ENCODE peak calls at places on chromosome 1, in nine cellular contexts. M, V, R, D, O, Q, F, G and I are unnamed samples. For H3K9me3, the result is how much of the 10 kb centered on the place peaks cover.

GRCh38 chr1:9731051-9731537 is 79.6 kb downstream of the PIK3CD start:
- DNase-seq in M (no peak), V (no peak), R (no peak), D (no peak), O (peak), Q (no peak), F (peak), G (no peak), I (no peak)

GRCh38 chr1:56967900-56968832 is 2.4 kb upstream of the C8B start:
- DNase-seq in M (peak), V (no peak), R (no peak), D (peak), O (peak), Q (no peak), F (peak), G (no peak), I (peak)

GRCh38 chr1:84997667-84998600 is 1.0 kb upstream of the MCOLN2 start:
- DNase-seq in M (no peak), V (peak), R (no peak), D (no peak), O (no peak), Q (no peak), F (peak), G (no peak), I (no peak)

GRCh38 chr1:8382051-8382505 is 64.2 kb downstream of the SLC45A1 start:
- DNase-seq in M (no peak), V (no peak), R (no peak), D (no peak), O (no peak), Q (no peak), F (no peak), G (no peak), I (no peak)

GRCh38 chr1:178057131-178057765 is 36.7 kb upstream of the RASAL2 start:
- DNase-seq in M (no peak), V (no peak), R (no peak), D (no peak), O (peak), Q (no peak), F (no peak), G (no peak), I (no peak)

GRCh38 chr1:148353461-148354283 is 129.4 kb downstream of the PPIAL4G start:
- DNase-seq in M (no peak), V (no peak), R (no peak), D (peak), O (no peak), Q (no peak), F (peak), G (no peak), I (no peak)

GRCh38 chr1:109837852-109838570 is 72.6 kb upstream of the CSF1 start:
- DNase-seq in M (no peak), V (no peak), R (no peak), D (no peak), O (no peak), Q (no peak), F (no peak), G (no peak), I (no peak)

GRCh38 chr1:67390041-67390887 is 39.9 kb downstream of the SERBP1 start:
- DNase-seq in M (no peak), V (no peak), R (no peak), D (no peak), O (no peak), Q (no peak), F (no peak), G (no peak), I (no peak)

GRCh38 chr1:203299180-203299579 is 6.1 kb upstream of the BTG2 start:
- DNase-seq in M (no peak), V (no peak), R (no peak), D (no peak), O (no peak), Q (no peak), F (no peak), G (no peak), I (no peak)

GRCh38 chr1:145916745-145917144 is 1.8 kb downstream of the PEX11B start:
- DNase-seq in M (no peak), V (no peak), R (no peak), D (no peak), O (no peak), Q (no peak), F (no peak), G (no peak), I (no peak)

GRCh38 chr1:214303538-214303937 is 22.6 kb downstream of the SMYD2 start:
- DNase-seq in M (no peak), V (no peak), R (no peak), D (no peak), O (peak), Q (no peak), F (peak), G (no peak), I (no peak)

GRCh38 chr1:159211331-159212136 is 6.9 kb downstream of the ACKR1 start:
- DNase-seq in M (no peak), V (peak), R (no peak), D (peak), O (no peak), Q (peak), F (no peak), G (no peak), I (peak)

GRCh38 chr1:43451157-43451591 is 2.6 kb downstream of the HYI start:
- DNase-seq in M (no peak), V (no peak), R (peak), D (no peak), O (no peak), Q (no peak), F (no peak), G (peak), I (no peak)

GRCh38 chr1:153987621-153988020 is 1.5 kb upstream of the RAB13 start:
- DNase-seq in M (no peak), V (no peak), R (no peak), D (no peak), O (no peak), Q (no peak), F (no peak), G (no peak), I (no peak)

GRCh38 chr1:153991151-153991472 is 550 bp downstream of the RPS27 start:
- DNase-seq in M (no peak), V (peak), R (no peak), D (no peak), O (no peak), Q (no peak), F (no peak), G (no peak), I (no peak)

GRCh38 chr1:153995640-153996039 is 5.1 kb downstream of the RPS27 start:
- DNase-seq in M (no peak), V (no peak), R (no peak), D (no peak), O (no peak), Q (no peak), F (no peak), G (no peak), I (no peak)

GRCh38 chr1:153990468-153991150 is at the start of gene RPS27:
- DNase-seq in M (peak), V (peak), R (peak), D (peak), O (peak), Q (peak), F (peak), G (peak), I (peak)

GRCh38 chr1:153991806-153992205 is 1.2 kb downstream of the RPS27 start:
- DNase-seq in M (no peak), V (peak), R (no peak), D (no peak), O (no peak), Q (no peak), F (no peak), G (no peak), I (no peak)
- H3K27ac ChIP-seq in M (peak), V (peak), R (no peak), D (peak), O (no peak), Q (peak), F (peak), G (peak), I (no peak)

GRCh38 chr1:241213147-241213546 is 143.9 kb downstream of the RGS7 start:
- DNase-seq in M (no peak), V (no peak), R (no peak), D (no peak), O (no peak), Q (no peak), F (no peak), G (no peak), I (no peak)

GRCh38 chr1:241215203-241215602 is 141.8 kb downstream of the RGS7 start:
- DNase-seq in M (no peak), V (no peak), R (no peak), D (no peak), O (no peak), Q (no peak), F (no peak), G (no peak), I (no peak)

GRCh38 chr1:241212624-241213023 is 144.4 kb downstream of the RGS7 start:
- DNase-seq in M (no peak), V (no peak), R (no peak), D (no peak), O (no peak), Q (no peak), F (no peak), G (no peak), I (no peak)

GRCh38 chr1:241219449-241219848 is 137.6 kb downstream of the RGS7 start:
- DNase-seq in M (no peak), V (no peak), R (no peak), D (no peak), O (no peak), Q (no peak), F (no peak), G (no peak), I (no peak)

DNA sequence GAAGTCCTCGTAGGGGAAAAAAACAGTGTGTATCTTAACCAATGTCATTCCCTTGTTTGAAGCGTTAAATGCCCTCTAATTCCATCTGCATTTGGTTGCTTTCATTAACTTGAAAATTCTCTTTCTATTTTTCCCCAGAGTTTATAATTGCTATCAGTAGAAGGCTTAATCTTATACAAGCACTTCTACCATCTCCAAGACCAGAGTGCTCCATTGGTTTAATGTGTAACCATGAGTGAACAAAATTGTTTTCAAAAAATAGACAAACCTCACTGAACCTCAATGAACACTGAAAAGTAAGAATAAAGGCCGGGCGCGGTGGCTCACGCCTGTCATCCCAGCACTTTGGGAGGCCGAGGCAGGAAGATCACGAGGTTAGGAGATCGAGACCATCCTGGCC is 141.3 kb downstream of the RGS7 start:
- DNase-seq in M (no peak), V (no peak), R (no peak), D (no peak), O (no peak), Q (no peak), F (peak), G (no peak), I (no peak)
- H3K4me3 ChIP-seq in M (no peak), V (no peak), R (no peak), D (no peak), O (no peak), Q (no peak), F (no peak), G (no peak), I (no peak)

DNA sequence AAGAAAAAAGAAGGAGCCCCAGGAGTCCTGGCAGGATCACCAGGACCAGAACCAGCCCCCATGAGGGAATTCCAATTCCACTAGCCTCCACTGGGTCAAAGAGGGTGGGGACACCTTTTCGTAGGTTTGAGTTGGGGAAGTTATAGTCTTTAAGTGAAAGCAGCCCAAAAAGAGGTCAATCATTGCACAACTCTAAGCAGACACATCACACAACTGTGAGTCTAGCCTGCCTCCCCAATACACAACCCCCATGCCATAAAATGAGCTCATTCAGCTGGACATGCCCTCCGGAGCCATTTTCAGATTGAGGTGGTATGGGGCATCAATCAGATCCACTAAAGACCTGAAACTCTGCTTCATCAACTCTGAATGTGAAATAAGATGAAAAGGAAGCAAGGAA is 179.9 kb downstream of the NPHP4 start:
- DNase-seq in M (no peak), V (no peak), R (no peak), D (no peak), O (no peak), Q (no peak), F (no peak), G (no peak), I (no peak)
- H3K9me3 ChIP-seq in M (under half), V (under half), R (under half), D (under half), O (under half), Q (under half), F (under half), G (under half), I (under half)

GRCh38 chr1:89630046-89630445 is 2.9 kb upstream of the LRRC8C start:
- DNase-seq in M (no peak), V (no peak), R (no peak), D (no peak), O (no peak), Q (no peak), F (no peak), G (no peak), I (no peak)

GRCh38 chr1:89624715-89625323 is 8.1 kb upstream of the LRRC8C start:
- DNase-seq in M (no peak), V (no peak), R (no peak), D (no peak), O (no peak), Q (no peak), F (no peak), G (no peak), I (no peak)

GRCh38 chr1:89624314-89624713 is 8.6 kb upstream of the LRRC8C start:
- DNase-seq in M (no peak), V (no peak), R (no peak), D (no peak), O (no peak), Q (no peak), F (no peak), G (no peak), I (no peak)

GRCh38 chr1:89629146-89629545 is 3.8 kb upstream of the LRRC8C start:
- DNase-seq in M (no peak), V (no peak), R (no peak), D (no peak), O (no peak), Q (no peak), F (no peak), G (no peak), I (no peak)

GRCh38 chr1:89627596-89627962 is 5.3 kb upstream of the LRRC8C start:
- DNase-seq in M (no peak), V (no peak), R (no peak), D (no peak), O (no peak), Q (no peak), F (no peak), G (no peak), I (no peak)
- H3K27ac ChIP-seq in M (no peak), V (no peak), R (no peak), D (no peak), O (no peak), Q (no peak), F (no peak), G (no peak), I (no peak)

GRCh38 chr1:161421456-161421855 is 53.8 kb upstream of the CFAP126 start:
- DNase-seq in M (no peak), V (no peak), R (no peak), D (no peak), O (no peak), Q (no peak), F (no peak), G (no peak), I (no peak)

GRCh38 chr1:161420763-161421455 is 53.2 kb upstream of the CFAP126 start:
- DNase-seq in M (no peak), V (no peak), R (no peak), D (no peak), O (no peak), Q (no peak), F (no peak), G (no peak), I (no peak)
- H3K4me3 ChIP-seq in M (no peak), V (no peak), R (no peak), D (no peak), O (no peak), Q (no peak), F (no peak), G (no peak), I (no peak)